ENCODE peak calls at places on chromosomes 3 and 15, in eight cellular contexts. One of them, this sample, is unnamed.

GRCh38 chr3:50551293-50552057 is 16.1 kb downstream of the C3orf18 start:
- DNase-seq in endothelial cell: no peak
- DNase-seq in fibroblast of the aortic adventitia: no peak
- DNase-seq in progenitor cell of endocrine pancreas: no peak
- DNase-seq in fibroblast of mammary gland: no peak
- DNase-seq in WERI-Rb-1: peak; percentile 74
- DNase-seq in Calu3: peak; percentile 31
- DNase-seq in heart left ventricle: no peak
- DNase-seq in this sample: no peak

GRCh38 chr15:85543741-85544155 is 163.3 kb downstream of the AKAP13 start:
- DNase-seq in heart left ventricle: peak; percentile 80
- DNase-seq in fibroblast of the aortic adventitia: no peak
- DNase-seq in WERI-Rb-1: peak; percentile 31
- DNase-seq in endothelial cell: peak; percentile 6
- DNase-seq in Calu3: peak; percentile 56
- DNase-seq in progenitor cell of endocrine pancreas: no peak
- DNase-seq in fibroblast of mammary gland: no peak
- DNase-seq in this sample: no peak

GRCh38 chr3:179473565-179473964 is 22.3 kb upstream of the GNB4 start:
- DNase-seq in fibroblast of mammary gland: no peak
- DNase-seq in heart left ventricle: no peak
- DNase-seq in fibroblast of the aortic adventitia: no peak
- DNase-seq in progenitor cell of endocrine pancreas: no peak
- DNase-seq in endothelial cell: no peak
- DNase-seq in WERI-Rb-1: no peak
- DNase-seq in Calu3: no peak
- DNase-seq in this sample: no peak

GRCh38 chr15:51869074-51869425 is 39.6 kb downstream of the TMOD3 start:
- DNase-seq in endothelial cell: no peak
- DNase-seq in Calu3: peak; percentile 3
- DNase-seq in fibroblast of mammary gland: peak; percentile 80
- DNase-seq in progenitor cell of endocrine pancreas: no peak
- DNase-seq in WERI-Rb-1: no peak
- DNase-seq in heart left ventricle: no peak
- DNase-seq in fibroblast of the aortic adventitia: peak; percentile 67
- DNase-seq in this sample: no peak

GRCh38 chr15:74176262-74177208 is 3.0 kb downstream of the ISLR start:
- DNase-seq in Calu3: no peak
- DNase-seq in fibroblast of mammary gland: no peak
- DNase-seq in fibroblast of the aortic adventitia: no peak
- DNase-seq in endothelial cell: no peak
- DNase-seq in progenitor cell of endocrine pancreas: no peak
- DNase-seq in heart left ventricle: no peak
- DNase-seq in WERI-Rb-1: peak; percentile 60
- DNase-seq in this sample: no peak

GRCh38 chr15:73716417-73716816 is 32.2 kb downstream of the CD276 start:
- DNase-seq in endothelial cell: no peak
- DNase-seq in Calu3: no peak
- DNase-seq in WERI-Rb-1: no peak
- DNase-seq in heart left ventricle: peak; percentile 69
- DNase-seq in progenitor cell of endocrine pancreas: no peak
- DNase-seq in fibroblast of the aortic adventitia: no peak
- DNase-seq in fibroblast of mammary gland: no peak
- DNase-seq in this sample: no peak

GRCh38 chr3:156132313-156132712 is 11.9 kb downstream of the KCNAB1 start:
- DNase-seq in heart left ventricle: no peak
- DNase-seq in Calu3: no peak
- DNase-seq in endothelial cell: no peak
- DNase-seq in WERI-Rb-1: no peak
- DNase-seq in progenitor cell of endocrine pancreas: no peak
- DNase-seq in fibroblast of the aortic adventitia: no peak
- DNase-seq in fibroblast of mammary gland: no peak
- DNase-seq in this sample: no peak

GRCh38 chr3:70120360-70120966 is 120.9 kb downstream of the SAMMSON start:
- DNase-seq in fibroblast of the aortic adventitia: peak; percentile 72
- DNase-seq in WERI-Rb-1: peak; percentile 79
- DNase-seq in progenitor cell of endocrine pancreas: no peak
- DNase-seq in Calu3: peak; percentile 88
- DNase-seq in endothelial cell: peak; percentile 76
- DNase-seq in heart left ventricle: peak; percentile 23
- DNase-seq in fibroblast of mammary gland: peak; percentile 65
- DNase-seq in this sample: peak; percentile 38

GRCh38 chr3:54817628-54818027 is 110.2 kb downstream of the LRTM1 start:
- DNase-seq in Calu3: no peak
- DNase-seq in WERI-Rb-1: no peak
- DNase-seq in endothelial cell: no peak
- DNase-seq in heart left ventricle: no peak
- DNase-seq in fibroblast of mammary gland: no peak
- DNase-seq in fibroblast of the aortic adventitia: no peak
- DNase-seq in progenitor cell of endocrine pancreas: no peak
- DNase-seq in this sample: no peak

GRCh38 chr3:164488893-164489292 is 589.4 kb downstream of the SI start:
- DNase-seq in WERI-Rb-1: no peak
- DNase-seq in fibroblast of mammary gland: no peak
- DNase-seq in fibroblast of the aortic adventitia: no peak
- DNase-seq in endothelial cell: no peak
- DNase-seq in progenitor cell of endocrine pancreas: no peak
- DNase-seq in heart left ventricle: no peak
- DNase-seq in Calu3: no peak
- DNase-seq in this sample: no peak

GRCh38 chr3:191051037-191051436 is 148.0 kb upstream of the OSTN start:
- DNase-seq in endothelial cell: no peak
- DNase-seq in heart left ventricle: no peak
- DNase-seq in Calu3: no peak
- DNase-seq in fibroblast of the aortic adventitia: peak; percentile 57
- DNase-seq in fibroblast of mammary gland: peak; percentile 51
- DNase-seq in WERI-Rb-1: no peak
- DNase-seq in progenitor cell of endocrine pancreas: no peak
- DNase-seq in this sample: no peak

GRCh38 chr3:24598691-24599090 is 104.0 kb upstream of the THRB start:
- DNase-seq in fibroblast of the aortic adventitia: no peak
- DNase-seq in progenitor cell of endocrine pancreas: no peak
- DNase-seq in Calu3: peak; percentile 55
- DNase-seq in heart left ventricle: no peak
- DNase-seq in fibroblast of mammary gland: peak; percentile 59
- DNase-seq in WERI-Rb-1: no peak
- DNase-seq in endothelial cell: no peak
- DNase-seq in this sample: no peak

GRCh38 chr3:34419801-34420200 is 621.4 kb downstream of the PDCD6IP start:
- DNase-seq in fibroblast of the aortic adventitia: no peak
- DNase-seq in heart left ventricle: no peak
- DNase-seq in WERI-Rb-1: no peak
- DNase-seq in fibroblast of mammary gland: no peak
- DNase-seq in endothelial cell: peak; percentile 29
- DNase-seq in Calu3: no peak
- DNase-seq in progenitor cell of endocrine pancreas: peak; percentile 13
- DNase-seq in this sample: no peak

GRCh38 chr15:100020181-100020580 is 286.9 kb upstream of the LYSMD4 start:
- DNase-seq in fibroblast of mammary gland: no peak
- DNase-seq in endothelial cell: no peak
- DNase-seq in progenitor cell of endocrine pancreas: no peak
- DNase-seq in heart left ventricle: no peak
- DNase-seq in fibroblast of the aortic adventitia: no peak
- DNase-seq in WERI-Rb-1: no peak
- DNase-seq in Calu3: no peak
- DNase-seq in this sample: no peak

GRCh38 chr15:100019601-100020000 is 286.4 kb upstream of the LYSMD4 start:
- DNase-seq in heart left ventricle: no peak
- DNase-seq in WERI-Rb-1: no peak
- DNase-seq in endothelial cell: no peak
- DNase-seq in fibroblast of mammary gland: no peak
- DNase-seq in progenitor cell of endocrine pancreas: no peak
- DNase-seq in Calu3: no peak
- DNase-seq in fibroblast of the aortic adventitia: no peak
- DNase-seq in this sample: no peak

GRCh38 chr15:100017140-100017539 is 283.9 kb upstream of the LYSMD4 start:
- DNase-seq in heart left ventricle: no peak
- DNase-seq in Calu3: no peak
- DNase-seq in WERI-Rb-1: no peak
- DNase-seq in progenitor cell of endocrine pancreas: no peak
- DNase-seq in fibroblast of the aortic adventitia: no peak
- DNase-seq in fibroblast of mammary gland: no peak
- DNase-seq in endothelial cell: no peak
- DNase-seq in this sample: no peak

GRCh38 chr15:100020614-100021013 is 287.4 kb upstream of the LYSMD4 start:
- DNase-seq in endothelial cell: no peak
- DNase-seq in WERI-Rb-1: no peak
- DNase-seq in fibroblast of the aortic adventitia: no peak
- DNase-seq in fibroblast of mammary gland: no peak
- DNase-seq in Calu3: no peak
- DNase-seq in heart left ventricle: no peak
- DNase-seq in progenitor cell of endocrine pancreas: no peak
- DNase-seq in this sample: no peak

DNA sequence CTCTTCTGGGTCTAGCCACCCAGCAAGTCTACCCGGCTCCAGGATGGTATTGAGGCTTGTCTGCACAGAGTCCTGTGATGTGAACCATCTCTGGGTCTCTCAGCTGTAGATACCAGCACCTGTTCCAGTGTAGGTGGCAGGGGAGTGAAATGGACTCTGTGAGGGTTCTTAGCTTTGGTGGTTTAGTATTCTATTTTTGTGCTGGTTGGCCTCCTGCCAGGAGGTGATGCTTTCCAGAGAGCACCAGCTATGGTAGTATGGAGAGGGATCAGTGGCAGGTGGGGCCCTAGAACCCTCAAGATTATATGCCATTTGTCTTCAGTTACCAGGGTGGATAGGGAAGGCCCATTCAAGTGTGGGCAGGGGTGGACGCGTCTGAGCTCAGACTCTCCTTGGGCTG is 283.4 kb upstream of the LYSMD4 start:
- DNase-seq in Calu3: no peak
- DNase-seq in progenitor cell of endocrine pancreas: no peak
- DNase-seq in fibroblast of mammary gland: no peak
- DNase-seq in endothelial cell: no peak
- DNase-seq in fibroblast of the aortic adventitia: no peak
- DNase-seq in heart left ventricle: no peak
- DNase-seq in WERI-Rb-1: no peak
- DNase-seq in this sample: no peak
- TF ChIP-seq CTCF in Calu3: no peak
- TF ChIP-seq CTCF in progenitor cell of endocrine pancreas: no peak
- TF ChIP-seq CTCF in fibroblast of mammary gland: no peak
- TF ChIP-seq CTCF in endothelial cell: no peak
- TF ChIP-seq CTCF in fibroblast of the aortic adventitia: no peak
- TF ChIP-seq CTCF in heart left ventricle: no peak
- TF ChIP-seq CTCF in WERI-Rb-1: no peak
- TF ChIP-seq CTCF in this sample: no peak

GRCh38 chr3:3110299-3110630 is at the start of gene IL5RA:
- DNase-seq in Calu3: no peak
- DNase-seq in heart left ventricle: no peak
- DNase-seq in endothelial cell: no peak
- DNase-seq in WERI-Rb-1: no peak
- DNase-seq in fibroblast of mammary gland: no peak
- DNase-seq in fibroblast of the aortic adventitia: no peak
- DNase-seq in progenitor cell of endocrine pancreas: no peak
- DNase-seq in this sample: no peak
- TF ChIP-seq CTCF in Calu3: no peak
- TF ChIP-seq CTCF in heart left ventricle: no peak
- TF ChIP-seq CTCF in endothelial cell: no peak
- TF ChIP-seq CTCF in WERI-Rb-1: no peak
- TF ChIP-seq CTCF in fibroblast of mammary gland: no peak
- TF ChIP-seq CTCF in fibroblast of the aortic adventitia: no peak
- TF ChIP-seq CTCF in progenitor cell of endocrine pancreas: no peak
- TF ChIP-seq CTCF in this sample: no peak

DNA sequence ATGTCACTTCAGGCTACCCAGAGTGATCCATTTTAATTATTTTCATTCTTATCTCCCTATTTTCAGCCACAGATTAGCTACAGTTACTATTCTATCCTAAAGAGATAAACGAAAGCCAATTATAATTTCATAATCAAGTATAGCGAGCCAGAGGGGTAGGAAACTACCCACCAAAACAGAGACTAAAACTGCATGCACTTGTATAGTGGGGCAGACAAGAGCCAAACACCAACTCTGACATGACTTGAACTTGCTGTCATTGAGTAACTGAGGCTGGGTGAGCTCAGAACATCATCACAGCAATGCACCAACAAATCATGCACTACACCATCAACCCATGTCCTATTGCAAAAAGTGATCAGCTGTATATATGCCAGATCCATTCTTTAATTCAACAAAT is 64.8 kb downstream of the FBN1 start:
- DNase-seq in progenitor cell of endocrine pancreas: no peak
- DNase-seq in Calu3: no peak
- DNase-seq in heart left ventricle: no peak
- DNase-seq in WERI-Rb-1: no peak
- DNase-seq in endothelial cell: no peak
- DNase-seq in fibroblast of mammary gland: no peak
- DNase-seq in fibroblast of the aortic adventitia: no peak
- DNase-seq in this sample: no peak
- TF ChIP-seq CTCF in progenitor cell of endocrine pancreas: no peak
- TF ChIP-seq CTCF in Calu3: no peak
- TF ChIP-seq CTCF in heart left ventricle: no peak
- TF ChIP-seq CTCF in WERI-Rb-1: no peak
- TF ChIP-seq CTCF in endothelial cell: no peak
- TF ChIP-seq CTCF in fibroblast of mammary gland: no peak
- TF ChIP-seq CTCF in fibroblast of the aortic adventitia: no peak
- TF ChIP-seq CTCF in this sample: no peak

GRCh38 chr3:104458657-104459056 is 908.1 kb upstream of the ALCAM start:
- DNase-seq in heart left ventricle: no peak
- DNase-seq in progenitor cell of endocrine pancreas: no peak
- DNase-seq in endothelial cell: no peak
- DNase-seq in Calu3: no peak
- DNase-seq in WERI-Rb-1: no peak
- DNase-seq in fibroblast of the aortic adventitia: no peak
- DNase-seq in fibroblast of mammary gland: no peak
- DNase-seq in this sample: no peak

GRCh38 chr3:104461431-104461830 is 905.3 kb upstream of the ALCAM start:
- DNase-seq in fibroblast of the aortic adventitia: peak; percentile 17
- DNase-seq in Calu3: no peak
- DNase-seq in endothelial cell: no peak
- DNase-seq in fibroblast of mammary gland: no peak
- DNase-seq in WERI-Rb-1: no peak
- DNase-seq in heart left ventricle: no peak
- DNase-seq in progenitor cell of endocrine pancreas: no peak
- DNase-seq in this sample: no peak

DNA sequence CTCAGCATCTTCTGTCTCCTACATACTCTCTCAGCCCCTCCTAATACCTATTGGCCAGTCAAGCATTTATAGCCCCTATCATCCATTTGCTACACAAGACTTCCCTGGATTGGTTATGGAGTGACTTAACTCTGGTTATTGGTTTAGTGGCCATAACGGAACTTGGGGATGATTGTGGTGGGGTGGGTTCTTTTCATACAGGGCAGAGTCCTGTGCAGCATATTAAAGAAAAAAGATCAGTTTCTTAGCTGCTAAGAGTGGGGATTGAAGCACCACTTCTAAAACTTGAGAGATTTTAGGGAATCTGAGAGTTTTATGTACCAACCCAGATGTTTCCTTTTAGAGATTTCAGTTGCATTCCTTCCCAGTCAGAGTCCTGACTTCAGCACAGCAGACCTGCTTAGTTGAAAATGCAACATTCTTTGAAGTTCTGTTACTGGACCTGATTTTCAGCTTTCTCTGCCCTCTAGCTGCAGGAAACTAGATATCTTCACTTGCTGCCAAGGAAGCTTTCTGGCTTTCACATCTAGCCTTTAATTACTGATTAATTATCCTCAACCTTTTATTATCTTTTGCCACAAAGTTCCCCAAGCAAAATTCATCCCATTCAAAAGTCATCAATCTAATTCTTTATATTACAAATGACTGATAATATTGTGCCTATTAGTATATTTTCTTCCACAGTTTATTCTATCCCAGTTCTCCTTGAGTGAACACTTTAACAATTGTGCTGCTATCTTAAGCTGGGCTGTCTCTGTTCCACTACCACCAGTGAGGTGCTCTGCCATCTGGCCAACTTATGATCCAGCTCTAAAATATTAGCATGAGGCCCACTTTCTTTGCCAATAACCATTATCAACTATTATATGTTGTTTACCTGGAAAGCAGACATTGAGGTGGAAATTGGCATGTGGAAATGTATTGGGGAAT is 906.0 kb upstream of the ALCAM start:
- DNase-seq in Calu3: peak; percentile 11
- DNase-seq in fibroblast of mammary gland: peak; percentile 30
- DNase-seq in endothelial cell: no peak
- DNase-seq in fibroblast of the aortic adventitia: peak; percentile 80
- DNase-seq in heart left ventricle: no peak
- DNase-seq in progenitor cell of endocrine pancreas: no peak
- DNase-seq in WERI-Rb-1: no peak
- DNase-seq in this sample: no peak
- TF ChIP-seq CTCF in Calu3: no peak
- TF ChIP-seq CTCF in fibroblast of mammary gland: peak; percentile 37
- TF ChIP-seq CTCF in endothelial cell: no peak
- TF ChIP-seq CTCF in fibroblast of the aortic adventitia: peak; percentile 55
- TF ChIP-seq CTCF in heart left ventricle: no peak
- TF ChIP-seq CTCF in progenitor cell of endocrine pancreas: peak; percentile 38
- TF ChIP-seq CTCF in WERI-Rb-1: peak; percentile 29
- TF ChIP-seq CTCF in this sample: peak; percentile 39

This sample was measured in GM06990.